ENCODE peak calls at places on chromosomes 3 and 15, in five cellular contexts. L, A, U, P and R are unnamed samples.

GRCh38 chr15:75779504-75779903 is 63.7 kb upstream of the UBE2Q2 start:
- DNase-seq in A (no peak), P (no peak), L (no peak), U (no peak), R (no peak)

GRCh38 chr3:32384938-32385337 is 6.7 kb upstream of the CMTM7 start:
- DNase-seq in U (no peak), L (no peak), P (peak; percentile 67), A (peak; percentile 88), R (no peak)

GRCh38 chr15:79595995-79596622 is 164.0 kb downstream of the MINAR1 start:
- DNase-seq in U (peak; percentile 37), A (peak; percentile 96), P (peak; percentile 68), L (peak; percentile 69), R (peak; percentile 87)

GRCh38 chr3:45753095-45753494 is 43.2 kb downstream of the SLC6A20 start:
- DNase-seq in U (no peak), P (no peak), L (no peak), A (no peak), R (no peak)

GRCh38 chr3:167738037-167738436 is 2.5 kb downstream of the SERPINI1 start:
- DNase-seq in U (no peak), P (no peak), L (no peak), A (no peak), R (no peak)

GRCh38 chr3:19146685-19147650 is 1.3 kb upstream of the KCNH8 start:
- DNase-seq in U (peak; percentile 84), L (peak; percentile 69), A (peak; percentile 67), P (peak; percentile 40), R (peak; percentile 30)

GRCh38 chr3:64995857-64996564 is 308.2 kb upstream of the ADAMTS9 start:
- DNase-seq in L (no peak), U (no peak), P (peak; percentile 7), A (no peak), R (no peak)

GRCh38 chr15:47870956-47871625 is 153.8 kb downstream of the SEMA6D start:
- DNase-seq in U (no peak), P (peak; percentile 89), A (no peak), L (peak; percentile 24), R (no peak)

GRCh38 chr3:190362258-190362657 is 25.7 kb upstream of the CLDN16 start:
- DNase-seq in L (no peak), P (no peak), A (no peak), U (no peak), R (no peak)

GRCh38 chr15:62853833-62854210 is 188.7 kb upstream of the TPM1 start:
- DNase-seq in U (no peak), A (no peak), P (no peak), L (no peak), R (no peak)

GRCh38 chr15:77541421-77542181 is 91.1 kb downstream of the LINGO1 start:
- DNase-seq in L (no peak), U (no peak), A (no peak), P (peak; percentile 26), R (no peak)

GRCh38 chr3:143653493-143653892 is 194.8 kb downstream of the SLC9A9 start:
- DNase-seq in L (no peak), U (no peak), P (no peak), A (no peak), R (no peak)

GRCh38 chr3:8223766-8224165 is 277.9 kb upstream of the LMCD1 start:
- DNase-seq in L (no peak), U (no peak), P (peak; percentile 25), A (no peak), R (no peak)

GRCh38 chr3:152466784-152467183 is 198.1 kb downstream of the MBNL1 start:
- DNase-seq in L (peak; percentile 28), U (no peak), P (peak; percentile 45), A (peak; percentile 45), R (peak; percentile 21)

GRCh38 chr3:190345027-190345821 is 23.0 kb upstream of the CLDN1 start:
- DNase-seq in L (peak; percentile 42), U (no peak), P (peak; percentile 96), A (peak; percentile 86), R (peak; percentile 94)

GRCh38 chr3:134487406-134487805 is 1.5 kb downstream of the CEP63 start:
- DNase-seq in L (no peak), A (peak; percentile 41), P (no peak), U (no peak), R (no peak)

GRCh38 chr3:149589332-149589731 is 68.5 kb downstream of the WWTR1 start:
- DNase-seq in U (no peak), L (no peak), P (peak; percentile 91), A (no peak), R (no peak)

GRCh38 chr3:120762575-120762974 is 20.0 kb downstream of the GTF2E1 start:
- DNase-seq in A (no peak), L (no peak), P (no peak), U (no peak), R (no peak)

GRCh38 chr3:129485681-129486056 is 42.8 kb upstream of the RHO start:
- DNase-seq in A (no peak), U (no peak), P (peak; percentile 93), L (no peak), R (no peak)

GRCh38 chr3:150286390-150287147 is 121.5 kb upstream of the TSC22D2 start:
- DNase-seq in P (peak; percentile 60), L (peak; percentile 40), U (no peak), A (peak; percentile 25), R (peak; percentile 38)

GRCh38 chr3:104673981-104674380 is 692.7 kb upstream of the ALCAM start:
- DNase-seq in L (no peak), U (no peak), P (no peak), A (no peak), R (no peak)

GRCh38 chr15:94322141-94322540 is 90.8 kb downstream of the MCTP2 start:
- DNase-seq in P (peak; percentile 44), A (peak; percentile 46), L (no peak), U (no peak), R (no peak)

GRCh38 chr15:38885001-38885400 is 320.4 kb upstream of the RASGRP1 start:
- DNase-seq in U (no peak), P (peak; percentile 55), A (no peak), L (no peak), R (no peak)

GRCh38 chr3:45365060-45365459 is 23.3 kb upstream of the LARS2 start:
- DNase-seq in U (no peak), L (no peak), P (peak; percentile 44), A (no peak), R (no peak)

GRCh38 chr3:113668015-113668414 is 28.4 kb downstream of the USF3 start:
- DNase-seq in P (peak; percentile 14), U (no peak), A (no peak), L (no peak), R (no peak)

GRCh38 chr15:48559270-48559669 is 86.2 kb downstream of the FBN1 start:
- DNase-seq in A (no peak), U (no peak), P (peak; percentile 94), L (peak; percentile 37), R (no peak)